ENCODE peak calls at places on chromosomes 3 and 15, in nine cellular contexts. U is esophagus squamous epithelium, J is left lung, G is Peyer's patch, I is A549, H is RWPE2, D is H9, Y is ovary, W is thoracic aorta. O is an unnamed sample.

GRCh38 chr15:60695713-60696522 is 217.0 kb upstream of the ICE2 start:
- DNase-seq in U (no peak), J (no peak), G (no peak), I (no peak), H (no peak), D (no peak), Y (no peak), W (no peak), O (no peak)

GRCh38 chr15:78691873-78692421 is 50.9 kb upstream of the CHRNB4 start:
- DNase-seq in U (no peak), J (no peak), G (no peak), I (no peak), H (peak; percentile 51), D (no peak), Y (no peak), W (no peak), O (no peak)

GRCh38 chr3:54900954-54901591 is 26.8 kb downstream of the LRTM1 start:
- DNase-seq in U (no peak), J (no peak), G (no peak), I (no peak), H (no peak), D (no peak), Y (no peak), W (no peak), O (no peak)

GRCh38 chr3:38722760-38723568 is 73.5 kb upstream of the SCN5A start:
- DNase-seq in U (no peak), J (no peak), G (no peak), I (no peak), H (no peak), D (no peak), Y (no peak), W (no peak), O (no peak)

GRCh38 chr3:147361671-147362420 is 44.5 kb downstream of the ZIC4 start:
- DNase-seq in U (no peak), J (no peak), G (no peak), I (no peak), H (no peak), D (peak; percentile 82), Y (no peak), W (no peak), O (no peak)

GRCh38 chr3:133384331-133385027 is 15.4 kb upstream of the BFSP2 start:
- DNase-seq in U (no peak), J (peak; percentile 54), G (peak; percentile 59), I (peak; percentile 11), H (no peak), D (peak; percentile 83), Y (peak; percentile 60), W (no peak), O (peak; percentile 66)

GRCh38 chr3:168272343-168272984 is 176.7 kb upstream of the GOLIM4 start:
- DNase-seq in U (no peak), J (no peak), G (no peak), I (no peak), H (no peak), D (no peak), Y (no peak), W (no peak), O (no peak)

GRCh38 chr3:12884104-12884742 is 42.9 kb upstream of the RPL32 start:
- DNase-seq in U (no peak), J (no peak), G (no peak), I (no peak), H (no peak), D (no peak), Y (peak; percentile 54), W (no peak), O (peak; percentile 89)

GRCh38 chr3:171044828-171045793 is 18.6 kb upstream of the SLC2A2 start:
- DNase-seq in U (no peak), J (no peak), G (no peak), I (peak; percentile 5), H (no peak), D (no peak), Y (no peak), W (no peak), O (no peak)

GRCh38 chr15:55250392-55250791 is 39.2 kb downstream of the RAB27A start:
- DNase-seq in U (no peak), J (no peak), G (no peak), I (no peak), H (no peak), D (no peak), Y (no peak), W (no peak), O (no peak)

GRCh38 chr15:43492266-43492665 is 690 bp downstream of the TP53BP1 start:
- DNase-seq in U (no peak), J (no peak), G (no peak), I (no peak), H (no peak), D (peak; percentile 47), Y (no peak), W (no peak), O (no peak)

GRCh38 chr15:100588638-100589242 is 13.2 kb downstream of the LINS1 start:
- DNase-seq in U (no peak), J (no peak), G (no peak), I (no peak), H (no peak), D (no peak), Y (no peak), W (no peak), O (no peak)
- H3K9me3 ChIP-seq in U (peaks cover 8% of the 10 kb centered on the region), J (peaks cover 4% of the 10 kb centered on the region), G (no peaks in the 10 kb centered on the region), I (peaks cover 28% of the 10 kb centered on the region), H (peaks cover 41% of the 10 kb centered on the region), D (peaks cover 20% of the 10 kb centered on the region), Y (no peaks in the 10 kb centered on the region), W (no peaks in the 10 kb centered on the region), O (no peaks in the 10 kb centered on the region)

GRCh38 chr3:120196812-120197211 is 88.2 kb downstream of the GPR156 start:
- DNase-seq in U (no peak), J (no peak), G (no peak), I (no peak), H (no peak), D (no peak), Y (no peak), W (no peak), O (no peak)

GRCh38 chr3:120202363-120202762 is 82.7 kb downstream of the GPR156 start:
- DNase-seq in U (no peak), J (no peak), G (no peak), I (no peak), H (no peak), D (no peak), Y (no peak), W (no peak), O (no peak)

GRCh38 chr3:120196333-120196732 is 88.7 kb downstream of the GPR156 start:
- DNase-seq in U (no peak), J (no peak), G (no peak), I (no peak), H (no peak), D (no peak), Y (no peak), W (no peak), O (no peak)

GRCh38 chr3:120200836-120201235 is 84.2 kb downstream of the GPR156 start:
- DNase-seq in U (no peak), J (no peak), G (no peak), I (no peak), H (no peak), D (no peak), Y (no peak), W (no peak), O (no peak)

GRCh38 chr3:120198305-120198878 is 86.6 kb downstream of the GPR156 start:
- DNase-seq in U (no peak), J (no peak), G (no peak), I (peak; percentile 24), H (no peak), D (no peak), Y (no peak), W (no peak), O (no peak)
- TF ChIP-seq CTCF in U (peak; percentile 5), J (no peak), G (no peak), I (peak; percentile 56), H (peak; percentile 78), D (peak; percentile 27), Y (no peak), W (no peak), O (no peak)

DNA sequence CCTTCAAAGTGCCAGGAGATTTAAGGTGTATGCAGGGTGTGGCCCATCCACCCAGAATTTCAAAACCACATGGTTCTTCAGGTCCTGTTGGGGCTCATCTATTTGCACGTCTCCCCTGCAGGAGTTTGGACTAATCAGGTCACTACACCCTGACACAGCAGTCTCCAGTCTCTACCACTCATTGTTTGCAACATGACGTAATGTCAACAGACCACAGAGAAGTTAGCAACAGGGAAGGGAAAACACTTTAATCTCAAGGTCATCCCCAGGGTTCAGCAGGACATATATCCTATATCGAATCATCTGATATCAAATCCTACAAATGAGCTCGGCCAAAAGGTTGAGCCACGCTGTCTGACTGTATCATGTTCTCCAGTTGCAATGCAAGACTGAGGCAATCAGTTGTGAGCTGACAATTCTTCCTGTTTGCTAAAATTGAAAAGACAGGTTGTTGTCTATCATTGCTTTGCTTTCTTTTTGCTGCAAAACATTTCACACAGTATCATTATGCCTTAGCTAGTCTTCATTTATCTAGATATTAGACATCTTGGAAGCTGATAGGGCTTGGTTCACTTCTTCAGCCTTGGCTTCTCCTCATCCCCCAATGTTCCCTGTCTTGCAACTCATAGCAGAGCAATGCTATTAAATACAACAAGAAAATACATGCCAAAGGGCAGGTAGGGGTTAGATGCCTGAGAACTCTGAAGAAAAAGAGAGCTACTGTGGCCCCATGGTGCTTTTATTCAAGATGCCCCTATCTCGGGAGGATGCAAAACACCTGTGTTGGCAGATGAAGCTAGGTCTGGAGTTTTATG is 13.4 kb upstream of the LEKR1 start:
- DNase-seq in U (no peak), J (no peak), G (no peak), I (peak; percentile 90), H (no peak), D (no peak), Y (no peak), W (no peak), O (no peak)
- H3K4me1 ChIP-seq in U (peaks cover 69% of the 10 kb centered on the region), J (peaks cover 13% of the 10 kb centered on the region), G (no peaks in the 10 kb centered on the region), I (peaks cover 51% of the 10 kb centered on the region), H (peaks cover 67% of the 10 kb centered on the region), D (no peaks in the 10 kb centered on the region), Y (no peaks in the 10 kb centered on the region), W (peaks cover 10% of the 10 kb centered on the region), O (no peaks in the 10 kb centered on the region)

GRCh38 chr15:93274276-93274675 is 185.3 kb upstream of the RGMA start:
- DNase-seq in U (no peak), J (no peak), G (no peak), I (no peak), H (no peak), D (no peak), Y (no peak), W (no peak), O (peak; percentile 21)
- H3K9me3 ChIP-seq in U (peaks cover 32% of the 10 kb centered on the region), J (no peaks in the 10 kb centered on the region), G (no peaks in the 10 kb centered on the region), I (peaks cover 17% of the 10 kb centered on the region), H (no peaks in the 10 kb centered on the region), D (no peaks in the 10 kb centered on the region), Y (no peaks in the 10 kb centered on the region), W (no peaks in the 10 kb centered on the region), O (peaks cover 15% of the 10 kb centered on the region)

DNA sequence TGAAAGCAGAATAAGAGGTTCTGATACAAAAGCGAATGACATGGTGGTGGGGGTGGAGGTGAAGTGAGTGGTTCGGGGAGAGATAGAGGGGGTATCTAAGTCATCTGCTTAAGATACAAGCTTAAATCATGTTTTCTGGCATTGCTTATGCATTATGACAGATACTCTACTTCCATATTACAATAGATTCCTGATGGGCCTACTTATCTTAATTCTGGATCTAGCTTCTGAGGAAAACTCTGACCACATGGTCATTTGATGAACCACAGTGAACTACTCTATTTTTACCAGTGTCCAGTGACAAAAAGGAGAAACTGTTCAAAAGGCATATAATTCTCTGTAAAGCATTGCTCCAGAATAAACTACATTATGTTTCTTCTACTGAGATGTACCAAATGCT is 673.7 kb upstream of the CCDC54 start:
- DNase-seq in U (no peak), J (no peak), G (no peak), I (no peak), H (no peak), D (no peak), Y (no peak), W (no peak), O (no peak)
- TF ChIP-seq CTCF in U (no peak), J (no peak), G (no peak), I (no peak), H (no peak), D (no peak), Y (no peak), W (no peak), O (no peak)

GRCh38 chr15:63521405-63522142 is 17.2 kb downstream of the USP3 start:
- DNase-seq in U (no peak), J (no peak), G (no peak), I (no peak), H (no peak), D (no peak), Y (no peak), W (no peak), O (no peak)
- H3K4me1 ChIP-seq in U (peaks cover 85% of the 10 kb centered on the region), J (peaks cover 98% of the 10 kb centered on the region), G (peaks cover 7% of the 10 kb centered on the region), I (peaks cover 84% of the 10 kb centered on the region), H (peaks cover 63% of the 10 kb centered on the region), D (no peaks in the 10 kb centered on the region), Y (peaks cover 32% of the 10 kb centered on the region), W (peaks cover 93% of the 10 kb centered on the region), O (peaks cover 9% of the 10 kb centered on the region)

O was measured in ascending aorta.